ENCODE peak calls at places on chromosomes 4 and X, in seven cellular contexts. V, Z, I, R, A, B and T are unnamed samples.
A peak's percentile ranks its signal among the peaks of the same experiment; 100 is the strongest.

GRCh38 chrX:64662876-64663275 is 267.6 kb upstream of the MTMR8 start:
- DNase-seq in V (no peak), Z (no peak), I (no peak), R (no peak), A (no peak), B (no peak), T (no peak)

GRCh38 chrX:49041683-49042529 is 1.3 kb downstream of the TFE3 start:
- DNase-seq in V (no peak), Z (peak; percentile 52), I (no peak), R (no peak), A (peak; percentile 4), B (no peak), T (peak; percentile 14)

GRCh38 chr4:153267013-153267412 is 62.8 kb downstream of the TRIM2 start:
- DNase-seq in V (no peak), Z (no peak), I (no peak), R (no peak), A (no peak), B (peak; percentile 46), T (no peak)

GRCh38 chr4:100189820-100190642 is at the start of gene DDIT4L:
- DNase-seq in V (peak; percentile 76), Z (no peak), I (no peak), R (peak; percentile 49), A (peak; percentile 30), B (peak; percentile 37), T (peak; percentile 26)

GRCh38 chrX:22159071-22159470 is 113.6 kb upstream of the CBLL2 start:
- DNase-seq in V (no peak), Z (no peak), I (no peak), R (no peak), A (no peak), B (no peak), T (no peak)

GRCh38 chrX:154049209-154050112 is 29.8 kb upstream of the IRAK1 start:
- DNase-seq in V (no peak), Z (no peak), I (no peak), R (no peak), A (no peak), B (no peak), T (no peak)

GRCh38 chr4:86101841-86102240 is 258.0 kb downstream of the MAPK10 start:
- DNase-seq in V (no peak), Z (no peak), I (no peak), R (no peak), A (no peak), B (no peak), T (no peak)

GRCh38 chr4:149987777-149988410 is 90.4 kb upstream of the DCLK2 start:
- DNase-seq in V (no peak), Z (no peak), I (no peak), R (no peak), A (no peak), B (no peak), T (no peak)

GRCh38 chr4:151659631-151660030 is 101.2 kb downstream of the GATB start:
- DNase-seq in V (no peak), Z (no peak), I (no peak), R (no peak), A (no peak), B (no peak), T (no peak)

GRCh38 chrX:129781134-129782014 is 1.6 kb downstream of the SASH3 start:
- DNase-seq in V (peak; percentile 76), Z (no peak), I (no peak), R (no peak), A (peak; percentile 59), B (no peak), T (peak; percentile 69)

GRCh38 chrX:104370089-104370488 is 115.4 kb upstream of the ESX1 start:
- DNase-seq in V (no peak), Z (no peak), I (no peak), R (no peak), A (no peak), B (peak; percentile 21), T (no peak)

GRCh38 chr4:13919021-13919441 is 291.5 kb upstream of the BOD1L1 start:
- DNase-seq in V (no peak), Z (no peak), I (no peak), R (no peak), A (no peak), B (no peak), T (no peak)